ENCODE peak calls at places on chromosomes 7 and 10, in ten cellular contexts. U is body of pancreas; J is ovary; R is psoas muscle; D is brain microvascular endothelial cell; N is HepG2; M is left ventricle myocardium inferior; B is adrenal gland; V is tibial nerve; K is CD8-positive, alpha-beta T cell. O is an unnamed sample. For H3K36me3, the result is how much of the 10 kb centered on the place peaks cover.

GRCh38 chr7:130435455-130435854 is 5.4 kb downstream of the CEP41 start:
- DNase-seq in U (no peak), J (no peak), R (no peak), D (no peak), N (no peak), M (no peak), B (no peak), V (no peak), K (no peak), O (no peak)

GRCh38 chr10:76108563-76108962 is 677.1 kb downstream of the LRMDA start:
- DNase-seq in U (no peak), J (no peak), R (no peak), D (no peak), N (no peak), M (no peak), B (no peak), V (no peak), K (no peak), O (no peak)

GRCh38 chr10:77247076-77247561 is 390.5 kb downstream of the KCNMA1 start:
- DNase-seq in U (no peak), J (no peak), R (no peak), D (peak), N (peak), M (no peak), B (peak), V (no peak), K (no peak), O (no peak)

GRCh38 chr10:122468220-122468922 is 7.0 kb downstream of the HTRA1 start:
- DNase-seq in U (no peak), J (no peak), R (no peak), D (no peak), N (no peak), M (no peak), B (no peak), V (no peak), K (no peak), O (no peak)

GRCh38 chr7:34823650-34824258 is 165.7 kb downstream of the NPSR1 start:
- DNase-seq in U (peak), J (no peak), R (peak), D (peak), N (peak), M (peak), B (peak), V (no peak), K (peak), O (peak)

GRCh38 chr7:3043544-3044395 is at the start of gene CARD11:
- DNase-seq in U (no peak), J (no peak), R (no peak), D (no peak), N (no peak), M (no peak), B (no peak), V (no peak), K (peak), O (no peak)

GRCh38 chr10:76583711-76584161 is 1053.9 kb downstream of the KCNMA1 start:
- DNase-seq in U (no peak), J (no peak), R (no peak), D (peak), N (no peak), M (no peak), B (no peak), V (no peak), K (no peak), O (no peak)

GRCh38 chr7:157590526-157590925 is 253.7 kb downstream of the DNAJB6 start:
- DNase-seq in U (no peak), J (no peak), R (no peak), D (no peak), N (no peak), M (no peak), B (no peak), V (no peak), K (no peak), O (no peak)

GRCh38 chr7:45202618-45203017 is 45.0 kb downstream of the RAMP3 start:
- DNase-seq in U (no peak), J (no peak), R (no peak), D (no peak), N (no peak), M (no peak), B (no peak), V (no peak), K (no peak), O (no peak)

GRCh38 chr7:45384499-45384898 is 189.7 kb upstream of the ADCY1 start:
- DNase-seq in U (no peak), J (no peak), R (no peak), D (no peak), N (no peak), M (no peak), B (no peak), V (no peak), K (no peak), O (no peak)

GRCh38 chr7:128737867-128738390 is 1.2 kb upstream of the CALU start:
- DNase-seq in U (no peak), J (no peak), R (no peak), D (peak), N (peak), M (no peak), B (no peak), V (no peak), K (no peak), O (no peak)
- H3K4me3 ChIP-seq in U (no peak), J (peak), R (no peak), D (no peak), N (no peak), M (no peak), B (no peak), V (no peak), K (no peak), O (no peak)

DNA sequence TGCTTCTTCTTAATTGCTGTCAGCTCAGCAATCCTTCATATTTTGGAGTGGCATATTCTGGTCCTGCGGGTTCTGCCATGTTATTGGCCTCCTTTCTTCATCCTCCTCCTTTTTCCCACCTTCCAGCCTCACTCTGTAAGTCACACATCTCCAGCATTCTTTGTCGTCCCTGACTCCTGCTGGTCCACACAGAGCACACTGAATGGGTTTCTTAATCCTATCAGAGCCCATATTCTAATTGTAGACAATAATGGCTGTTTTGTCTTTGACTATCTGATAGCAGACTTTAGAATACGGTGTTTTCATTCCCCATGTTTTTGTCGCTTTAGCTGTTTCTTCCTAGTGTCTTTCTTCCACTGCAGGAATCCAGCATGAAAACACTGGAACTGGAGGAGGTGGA is 389.6 kb downstream of the REEP3 start:
- DNase-seq in U (no peak), J (no peak), R (no peak), D (no peak), N (no peak), M (no peak), B (no peak), V (no peak), K (no peak), O (no peak)
- H3K27ac ChIP-seq in U (no peak), J (no peak), R (no peak), D (no peak), N (no peak), M (no peak), B (no peak), V (no peak), K (no peak), O (no peak)

GRCh38 chr7:98957766-98958165 is 79.4 kb downstream of the TRRAP start:
- DNase-seq in U (no peak), J (no peak), R (no peak), D (no peak), N (no peak), M (no peak), B (no peak), V (no peak), K (no peak), O (no peak)
- H3K36me3 ChIP-seq in U (half or more), J (under half), R (half or more), D (half or more), N (under half), M (half or more), B (half or more), V (half or more), K (half or more), O (under half)

GRCh38 chr7:27156901-27157716 is 634 bp upstream of the HOXA7 start:
- DNase-seq in U (no peak), J (peak), R (peak), D (no peak), N (no peak), M (no peak), B (peak), V (no peak), K (peak), O (peak)

GRCh38 chr7:27157717-27158431 is 1.4 kb upstream of the HOXA7 start:
- DNase-seq in U (no peak), J (peak), R (no peak), D (no peak), N (no peak), M (no peak), B (no peak), V (peak), K (peak), O (no peak)

GRCh38 chr7:27155816-27156507 is 513 bp downstream of the HOXA7 start:
- DNase-seq in U (no peak), J (peak), R (peak), D (no peak), N (no peak), M (no peak), B (peak), V (no peak), K (peak), O (peak)

GRCh38 chr7:27154901-27155815 is 1.3 kb downstream of the HOXA7 start:
- DNase-seq in U (no peak), J (peak), R (peak), D (no peak), N (no peak), M (no peak), B (peak), V (no peak), K (peak), O (peak)

DNA sequence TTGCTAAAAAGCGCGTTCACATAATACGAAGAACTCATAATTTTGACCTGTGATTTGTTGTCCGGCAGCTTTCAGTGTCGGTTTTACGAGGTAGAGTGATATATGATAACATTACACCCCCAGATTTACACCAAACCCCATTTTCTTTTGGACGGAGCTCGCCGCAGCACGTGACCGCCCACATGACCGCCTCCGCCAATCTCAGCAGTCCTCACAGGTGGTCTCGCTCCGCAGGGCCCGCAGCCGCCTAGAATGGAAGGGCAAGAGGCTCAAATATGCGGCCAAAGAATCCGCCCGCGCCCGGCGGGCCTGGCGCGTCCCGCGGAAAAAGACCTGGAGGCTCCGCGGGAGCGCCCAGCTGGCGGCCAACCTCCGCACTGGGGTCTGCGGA is at the start of gene HOXA7:
- DNase-seq in U (no peak), J (peak), R (peak), D (no peak), N (no peak), M (no peak), B (peak), V (peak), K (peak), O (peak)
- H3K4me3 ChIP-seq in U (no peak), J (peak), R (peak), D (no peak), N (peak), M (peak), B (no peak), V (peak), K (peak), O (peak)

DNA sequence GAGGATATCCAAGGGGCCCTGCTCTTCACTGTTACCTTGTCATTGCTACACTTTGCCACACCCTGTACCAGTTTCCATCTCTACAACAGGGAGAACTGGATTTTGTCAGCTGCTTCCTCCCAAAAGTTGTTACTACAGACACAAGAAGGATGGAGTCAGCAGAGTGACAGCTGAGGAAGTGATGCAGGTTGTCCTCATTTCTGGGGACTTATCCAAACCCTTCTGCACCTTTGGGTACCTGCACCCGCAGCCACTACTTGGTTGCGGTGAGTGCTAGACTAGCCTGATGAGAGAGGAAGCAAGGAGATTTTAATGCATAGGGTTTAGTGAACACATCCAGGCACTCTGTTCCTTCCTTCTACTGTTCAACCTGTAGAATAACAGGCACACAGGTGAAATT is 281.0 kb downstream of the RPS24 start:
- DNase-seq in U (no peak), J (no peak), R (no peak), D (no peak), N (no peak), M (no peak), B (no peak), V (no peak), K (peak), O (no peak)
- H3K27ac ChIP-seq in U (no peak), J (no peak), R (no peak), D (no peak), N (no peak), M (no peak), B (no peak), V (no peak), K (no peak), O (no peak)

GRCh38 chr7:155233703-155234492 is 63.8 kb upstream of the INSIG1 start:
- DNase-seq in U (peak), J (no peak), R (no peak), D (peak), N (no peak), M (no peak), B (no peak), V (no peak), K (peak), O (peak)

GRCh38 chr7:155231241-155231800 is 66.4 kb upstream of the INSIG1 start:
- DNase-seq in U (no peak), J (no peak), R (no peak), D (no peak), N (no peak), M (no peak), B (no peak), V (no peak), K (no peak), O (no peak)

GRCh38 chr7:155234950-155235789 is 62.5 kb upstream of the INSIG1 start:
- DNase-seq in U (peak), J (no peak), R (no peak), D (no peak), N (no peak), M (no peak), B (no peak), V (no peak), K (no peak), O (no peak)

GRCh38 chr7:155231941-155232340 is 65.7 kb upstream of the INSIG1 start:
- DNase-seq in U (no peak), J (no peak), R (no peak), D (no peak), N (no peak), M (no peak), B (no peak), V (no peak), K (no peak), O (no peak)

DNA sequence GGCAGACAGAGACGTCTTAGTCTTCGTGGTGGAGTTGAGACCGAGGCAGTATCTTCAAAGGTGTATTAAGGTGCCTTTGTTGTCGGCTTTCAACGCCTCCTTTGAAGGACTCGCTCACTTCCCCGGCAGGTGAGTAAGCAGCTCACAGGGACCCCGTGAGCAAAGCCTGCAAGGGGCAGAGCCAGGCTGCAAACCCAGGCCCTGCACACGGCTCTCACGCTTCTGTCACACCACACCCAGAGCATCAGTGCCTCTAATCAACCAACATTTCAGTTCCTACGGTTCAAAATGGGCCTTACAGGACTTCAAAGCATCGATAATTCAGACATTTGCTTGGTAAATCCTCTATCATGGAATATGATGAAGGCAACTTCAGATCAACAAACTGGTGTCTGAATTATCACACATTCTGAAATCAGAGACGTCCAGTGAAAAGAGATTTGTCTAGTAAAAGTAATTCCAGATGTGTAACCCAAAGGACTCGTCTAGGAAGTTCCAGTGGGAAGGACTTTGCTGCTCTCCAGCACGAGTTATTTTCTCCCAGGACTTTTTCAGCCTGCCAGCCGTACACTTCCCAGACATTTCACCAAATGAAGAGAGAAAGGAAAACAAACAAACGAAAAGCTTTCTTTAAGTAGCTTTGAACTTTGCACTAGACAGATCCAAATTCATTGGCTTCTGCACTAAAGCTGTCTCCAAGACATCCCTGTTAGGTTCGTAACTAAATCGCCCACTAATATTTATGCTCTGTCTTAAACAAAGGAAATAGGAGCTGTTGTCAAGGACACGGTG is 64.6 kb upstream of the INSIG1 start:
- DNase-seq in U (no peak), J (no peak), R (no peak), D (no peak), N (no peak), M (no peak), B (no peak), V (no peak), K (no peak), O (no peak)
- H3K36me3 ChIP-seq in U (under half), J (under half), R (under half), D (under half), N (under half), M (under half), B (under half), V (under half), K (under half), O (under half)

DNA sequence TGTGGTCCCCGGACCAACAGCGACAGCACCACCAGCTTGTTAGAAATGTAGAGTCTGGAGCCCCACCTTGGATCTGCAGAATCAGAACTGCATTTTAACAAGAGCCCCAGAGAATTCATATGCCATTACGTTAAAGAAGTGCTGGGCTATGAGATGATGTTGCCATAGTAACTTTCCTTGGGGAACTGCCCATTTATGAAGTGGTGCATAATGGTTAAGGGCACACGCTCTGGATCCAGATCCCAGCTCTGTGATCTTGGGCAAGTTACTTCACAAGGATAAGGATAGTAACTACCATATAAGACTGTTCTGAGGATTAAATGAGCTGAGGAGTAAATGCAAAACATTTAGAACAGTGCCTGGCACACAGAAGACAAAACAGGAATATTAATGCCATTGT is 48.8 kb downstream of the ZCCHC24 start:
- DNase-seq in U (no peak), J (no peak), R (no peak), D (no peak), N (no peak), M (no peak), B (no peak), V (no peak), K (no peak), O (no peak)
- H3K4me3 ChIP-seq in U (no peak), J (no peak), R (no peak), D (no peak), N (no peak), M (no peak), B (no peak), V (no peak), K (no peak), O (no peak)